ENCODE peak calls at places on chromosomes 16 and 17, in ten cellular contexts. U, R, O, Z, M, J, A, F, G and Y are unnamed samples.

GRCh38 chr16:73183678-73184092 is 135.8 kb upstream of the ZFHX3 start:
- DNase-seq in U (no peak), R (no peak), O (peak; percentile 61), Z (peak; percentile 75), M (no peak), J (no peak), A (no peak), F (no peak), G (no peak), Y (no peak)

GRCh38 chr16:69176033-69176780 is 10.8 kb upstream of the SNTB2 start:
- DNase-seq in U (no peak), R (no peak), O (no peak), Z (peak; percentile 52), M (no peak), J (no peak), A (no peak), F (no peak), G (peak; percentile 79), Y (no peak)

GRCh38 chr17:49928826-49929475 is 40.0 kb upstream of the DLX4 start:
- DNase-seq in U (no peak), R (no peak), O (no peak), Z (no peak), M (no peak), J (peak; percentile 82), A (no peak), F (peak; percentile 44), G (peak; percentile 17), Y (no peak)

GRCh38 chr17:77540531-77540930 is 399.8 kb downstream of the SEC14L1 start:
- DNase-seq in U (no peak), R (no peak), O (no peak), Z (no peak), M (no peak), J (no peak), A (no peak), F (no peak), G (no peak), Y (no peak)

GRCh38 chr17:34566873-34567272 is 12.5 kb upstream of the TMEM132E start:
- DNase-seq in U (no peak), R (no peak), O (no peak), Z (no peak), M (no peak), J (no peak), A (no peak), F (no peak), G (no peak), Y (no peak)

GRCh38 chr16:71185366-71185765 is 45.2 kb downstream of the HYDIN start:
- DNase-seq in U (no peak), R (no peak), O (no peak), Z (no peak), M (no peak), J (no peak), A (no peak), F (no peak), G (peak; percentile 1), Y (no peak)

GRCh38 chr16:85347213-85347591 is 234.9 kb upstream of the CIBAR2 start:
- DNase-seq in U (peak; percentile 54), R (no peak), O (no peak), Z (no peak), M (no peak), J (peak; percentile 58), A (no peak), F (peak; percentile 52), G (no peak), Y (peak; percentile 82)

GRCh38 chr17:40556884-40557414 is 8.3 kb downstream of the CCR7 start:
- DNase-seq in U (peak; percentile 23), R (no peak), O (no peak), Z (no peak), M (no peak), J (no peak), A (no peak), F (no peak), G (no peak), Y (no peak)

GRCh38 chr17:1989135-1989534 is 36.0 kb downstream of the RTN4RL1 start:
- DNase-seq in U (no peak), R (peak; percentile 63), O (peak; percentile 39), Z (peak; percentile 80), M (no peak), J (peak; percentile 75), A (no peak), F (peak; percentile 55), G (peak; percentile 88), Y (no peak)

GRCh38 chr17:15392326-15392739 is 50.9 kb upstream of the TEKT3 start:
- DNase-seq in U (no peak), R (no peak), O (no peak), Z (no peak), M (no peak), J (peak; percentile 62), A (no peak), F (peak; percentile 15), G (peak; percentile 96), Y (no peak)

GRCh38 chr17:42761638-42762037 is 611 bp downstream of the RAMP2 start:
- DNase-seq in U (no peak), R (no peak), O (no peak), Z (no peak), M (no peak), J (no peak), A (no peak), F (no peak), G (no peak), Y (no peak)

GRCh38 chr17:596763-597644 is 117.6 kb downstream of the VPS53 start:
- DNase-seq in U (no peak), R (no peak), O (no peak), Z (no peak), M (no peak), J (peak; percentile 79), A (no peak), F (peak; percentile 29), G (peak; percentile 90), Y (peak; percentile 88)

GRCh38 chr17:68302066-68302564 is 10.8 kb downstream of the ARSG start:
- DNase-seq in U (no peak), R (no peak), O (no peak), Z (no peak), M (no peak), J (no peak), A (no peak), F (no peak), G (peak; percentile 42), Y (no peak)

GRCh38 chr17:48037036-48037881 is at the start of gene COPZ2:
- DNase-seq in U (peak; percentile 60), R (no peak), O (peak; percentile 63), Z (peak; percentile 87), M (peak; percentile 47), J (no peak), A (peak; percentile 74), F (peak; percentile 71), G (peak; percentile 44), Y (peak; percentile 55)
- TF ChIP-seq POLR2A in U (no peak), R (no peak), O (no peak), Z (no peak), M (no peak), J (no peak), A (no peak), F (peak; percentile 28), G (no peak), Y (peak; percentile 25)

DNA sequence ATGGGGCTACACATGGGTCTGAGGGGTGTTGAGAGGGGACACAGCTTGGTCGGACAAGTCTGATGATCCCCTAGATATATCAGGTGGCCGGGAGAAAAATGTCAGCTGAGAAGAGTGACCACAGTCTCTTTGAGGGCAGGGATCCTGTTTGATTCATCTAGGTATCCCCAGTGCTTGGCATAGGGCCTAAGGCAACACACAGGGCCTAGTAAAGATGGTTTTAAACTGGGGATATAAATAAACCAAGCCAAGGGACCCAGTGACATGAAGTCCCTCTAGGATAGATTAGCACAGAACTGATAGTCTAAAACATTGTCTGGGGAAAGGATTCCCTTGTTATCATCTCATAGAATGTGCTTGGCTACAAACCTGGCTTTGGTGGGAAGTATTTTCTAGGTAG is 1.4 kb downstream of the ERCC4 start:
- DNase-seq in U (no peak), R (no peak), O (no peak), Z (no peak), M (no peak), J (no peak), A (no peak), F (no peak), G (no peak), Y (peak; percentile 5)
- TF ChIP-seq POLR2A in U (no peak), R (no peak), O (no peak), Z (no peak), M (no peak), J (no peak), A (no peak), F (no peak), G (no peak), Y (no peak)

DNA sequence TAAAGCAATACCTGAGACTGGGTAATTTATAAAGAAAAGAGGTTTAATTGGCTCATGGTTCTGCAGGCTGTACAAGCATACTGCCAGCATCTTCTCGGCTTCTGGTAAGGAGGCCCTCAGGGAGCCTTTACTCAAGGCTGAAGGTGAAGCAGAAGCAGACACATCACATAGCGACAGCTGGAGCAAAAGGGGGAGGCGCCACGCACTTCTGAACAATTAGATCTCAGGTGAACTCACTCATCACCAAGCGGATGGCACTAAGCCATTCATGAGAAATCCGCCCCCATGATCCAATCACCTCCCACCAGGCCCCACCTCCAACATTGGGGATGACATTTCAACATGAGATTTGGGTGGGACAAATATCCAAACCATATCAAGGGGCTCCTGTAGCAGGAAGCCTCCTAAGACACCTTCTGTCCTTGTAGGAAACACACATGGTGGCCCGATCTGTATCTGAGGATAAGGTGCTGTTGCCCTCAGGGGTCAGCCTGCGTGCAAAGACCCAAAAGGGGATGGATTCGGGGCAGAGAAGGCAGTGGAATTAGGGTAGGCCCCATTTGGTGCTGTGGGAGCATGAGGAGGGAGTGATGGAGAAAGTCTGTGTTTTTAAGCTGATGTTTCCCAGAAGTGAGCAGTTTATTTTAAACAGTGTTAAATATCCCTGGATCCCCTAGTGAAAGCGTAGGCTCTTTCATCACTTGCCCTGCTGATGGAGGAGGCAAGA is 23.0 kb downstream of the IL21R start:
- DNase-seq in U (no peak), R (peak; percentile 5), O (no peak), Z (peak; percentile 24), M (no peak), J (no peak), A (peak; percentile 6), F (no peak), G (no peak), Y (no peak)
- TF ChIP-seq POLR2A in U (no peak), R (no peak), O (no peak), Z (no peak), M (peak; percentile 63), J (no peak), A (no peak), F (no peak), G (no peak), Y (no peak)

DNA sequence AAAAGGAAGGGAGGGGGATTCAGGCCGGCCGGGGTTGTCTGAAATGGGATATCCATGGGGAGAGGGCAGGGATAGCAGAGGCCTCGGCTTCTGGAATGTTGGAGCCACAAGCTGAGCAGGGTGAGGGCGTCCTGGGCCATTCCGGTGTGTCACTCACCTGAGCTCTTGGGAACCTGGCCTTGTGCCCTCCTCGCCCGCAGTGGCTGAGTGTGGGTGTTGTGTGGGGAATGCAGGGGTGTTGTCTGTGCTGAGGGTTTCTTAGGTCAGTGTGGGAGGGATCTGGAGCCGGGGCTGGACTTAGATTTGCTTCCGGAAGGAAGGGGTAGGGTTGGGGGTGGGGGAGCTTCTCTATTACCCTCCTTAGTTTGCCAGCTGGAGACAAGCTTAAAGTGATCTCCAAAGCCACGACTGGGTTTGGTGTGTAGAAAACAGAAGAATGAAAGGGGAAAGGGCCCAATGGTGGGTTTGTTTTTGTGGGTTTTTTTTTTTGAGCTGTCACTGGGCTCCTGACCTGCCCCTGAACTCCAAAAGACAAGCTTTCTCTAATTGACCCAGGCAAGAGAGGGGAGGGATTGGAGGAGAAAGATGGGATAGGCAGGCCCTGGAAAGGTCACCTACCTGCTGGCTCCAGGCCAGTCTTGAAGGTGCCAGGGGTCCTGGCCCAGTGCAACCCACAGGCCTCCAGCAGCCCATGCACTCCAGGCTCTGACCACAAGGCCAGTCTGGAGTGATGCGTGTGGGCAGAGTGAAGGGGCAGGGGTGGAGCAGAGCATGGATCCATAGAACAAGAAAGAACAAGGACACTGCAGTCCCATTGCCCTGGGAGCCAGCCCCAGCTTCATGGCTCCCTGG is at the start of gene SULT1A2:
- DNase-seq in U (peak; percentile 60), R (no peak), O (no peak), Z (no peak), M (no peak), J (no peak), A (no peak), F (no peak), G (no peak), Y (no peak)
- TF ChIP-seq POLR2A in U (no peak), R (no peak), O (no peak), Z (no peak), M (no peak), J (no peak), A (no peak), F (no peak), G (no peak), Y (no peak)